ENCODE peak calls at places on chromosomes 5 and 9, in ten cellular contexts. F, O, J, B, K, Z, X, T, W and C are unnamed samples.
A peak's percentile ranks its signal among the peaks of the same experiment; 100 is the strongest.

GRCh38 chr5:171494452-171495121 is 75.1 kb downstream of the FGF18 start:
- DNase-seq in O (no peak), W (peak; percentile 2), F (peak; percentile 36), J (no peak), K (no peak), Z (peak; percentile 15), T (peak; percentile 4), X (no peak), B (peak; percentile 80), C (peak; percentile 85)

GRCh38 chr5:137091473-137091872 is 407.7 kb downstream of the SPOCK1 start:
- DNase-seq in W (no peak), J (no peak), T (peak; percentile 20), B (no peak), X (no peak), F (no peak), Z (no peak), K (no peak), O (no peak), C (no peak)

GRCh38 chr5:141646026-141646425 is 5.2 kb downstream of the FCHSD1 start:
- DNase-seq in F (no peak), X (no peak), T (no peak), Z (no peak), W (no peak), O (no peak), J (no peak), K (no peak), B (no peak), C (no peak)

GRCh38 chr5:5421149-5421960 is 1.1 kb upstream of the ICE1 start:
- DNase-seq in Z (no peak), J (no peak), B (no peak), K (peak; percentile 6), W (peak; percentile 47), F (no peak), O (no peak), T (peak; percentile 74), X (no peak), C (no peak)

GRCh38 chr5:72121052-72121451 is 13.8 kb downstream of the MAP1B start:
- DNase-seq in K (no peak), W (no peak), J (no peak), B (no peak), F (no peak), X (no peak), Z (no peak), O (no peak), T (peak; percentile 61), C (no peak)

GRCh38 chr9:77729177-77729576 is 81.1 kb upstream of the GNA14 start:
- DNase-seq in O (no peak), X (no peak), Z (no peak), T (no peak), J (no peak), B (no peak), K (no peak), W (no peak), F (no peak), C (no peak)

GRCh38 chr9:93906182-93906880 is 48.8 kb downstream of the BARX1 start:
- DNase-seq in T (no peak), Z (no peak), W (no peak), B (no peak), X (no peak), J (no peak), K (no peak), F (no peak), O (no peak), C (no peak)

GRCh38 chr5:147481376-147481775 is 28.5 kb downstream of the DPYSL3 start:
- DNase-seq in Z (peak; percentile 82), X (no peak), B (no peak), F (no peak), W (no peak), K (no peak), J (no peak), O (no peak), T (no peak), C (no peak)

GRCh38 chr9:114155967-114156294 is 594 bp downstream of the COL27A1 start:
- DNase-seq in O (no peak), F (no peak), W (no peak), Z (no peak), K (no peak), T (no peak), B (no peak), J (peak; percentile 36), X (no peak), C (no peak)

GRCh38 chr9:79667716-79668458 is 96.1 kb downstream of the TLE4 start:
- DNase-seq in Z (no peak), O (no peak), T (peak; percentile 98), F (no peak), J (no peak), W (no peak), X (no peak), K (no peak), B (no peak), C (no peak)

GRCh38 chr9:79731483-79731882 is 159.7 kb downstream of the TLE4 start:
- DNase-seq in X (no peak), T (no peak), K (no peak), Z (no peak), O (no peak), J (no peak), W (no peak), B (no peak), F (no peak), C (no peak)

GRCh38 chr9:81032030-81032572 is 657.2 kb downstream of the TLE1 start:
- DNase-seq in F (peak; percentile 60), X (no peak), J (no peak), O (no peak), W (no peak), Z (peak; percentile 86), B (no peak), T (no peak), K (no peak), C (no peak)

GRCh38 chr9:35526087-35526801 is 36.3 kb downstream of the RUSC2 start:
- DNase-seq in J (no peak), O (no peak), Z (no peak), F (no peak), K (no peak), X (no peak), T (no peak), B (no peak), W (no peak), C (no peak)

GRCh38 chr5:137832416-137832815 is 35.2 kb upstream of the MYOT start:
- DNase-seq in B (no peak), Z (no peak), J (no peak), W (no peak), K (no peak), T (no peak), X (no peak), F (no peak), O (no peak), C (no peak)

GRCh38 chr5:147223951-147224791 is 10.7 kb upstream of the STK32A start:
- DNase-seq in J (no peak), F (no peak), B (no peak), T (peak; percentile 65), W (peak; percentile 33), O (no peak), K (no peak), Z (no peak), X (no peak), C (no peak)

GRCh38 chr9:32500768-32501167 is 25.2 kb downstream of the RIGI start:
- DNase-seq in Z (peak; percentile 34), X (no peak), O (no peak), T (no peak), F (no peak), K (no peak), J (no peak), B (no peak), W (no peak), C (no peak)

GRCh38 chr9:112664541-112664940 is 53.4 kb downstream of the INIP start:
- DNase-seq in Z (no peak), F (no peak), T (no peak), B (no peak), J (no peak), K (no peak), O (no peak), W (no peak), X (no peak), C (no peak)

GRCh38 chr5:78649816-78650561 is 1.4 kb upstream of the LHFPL2 start:
- DNase-seq in J (no peak), X (no peak), W (no peak), Z (no peak), F (no peak), K (no peak), T (no peak), O (no peak), B (no peak), C (no peak)

GRCh38 chr5:138663009-138663408 is 87.8 kb upstream of the HSPA9 start:
- DNase-seq in W (peak; percentile 67), B (no peak), T (no peak), O (no peak), J (no peak), Z (no peak), K (peak; percentile 43), X (no peak), F (no peak), C (no peak)

GRCh38 chr9:114397219-114397847 is 9.6 kb upstream of the AKNA start:
- DNase-seq in Z (no peak), O (no peak), T (no peak), B (no peak), J (no peak), K (no peak), F (no peak), W (no peak), X (no peak), C (no peak)

GRCh38 chr5:139454568-139455290 is 7.8 kb downstream of the ECSCR start:
- DNase-seq in O (no peak), F (no peak), X (no peak), W (no peak), Z (no peak), K (no peak), B (no peak), T (no peak), J (no peak), C (no peak)

GRCh38 chr5:179467441-179467840 is 82.9 kb upstream of the RUFY1 start:
- DNase-seq in K (no peak), W (no peak), J (no peak), T (no peak), Z (no peak), O (no peak), F (no peak), B (no peak), X (no peak), C (no peak)